ENCODE peak calls at places on chromosomes 12 and 14, in nine cellular contexts. D is HL-60, L is lower leg skin, X is heart right ventricle, Z is left ventricle myocardium inferior, F is BJ, W is upper lobe of right lung, S is choroid plexus epithelial cell, T is epithelial cell of proximal tubule. V is an unnamed sample.

GRCh38 chr12:28390716-28391452 is 200.6 kb downstream of the CCDC91 start:
- DNase-seq in D (no peak), L (no peak), X (no peak), Z (no peak), F (no peak), W (no peak), S (peak), T (no peak), V (peak)

GRCh38 chr14:81946808-81947798 is 413.4 kb upstream of the SEL1L start:
- DNase-seq in D (no peak), L (no peak), X (no peak), Z (peak), F (no peak), W (no peak), S (no peak), T (no peak), V (no peak)

GRCh38 chr14:70955543-70956480 is 48.6 kb downstream of the PCNX1 start:
- DNase-seq in D (no peak), L (no peak), X (no peak), Z (no peak), F (no peak), W (no peak), S (peak), T (no peak), V (peak)

GRCh38 chr14:94174622-94175402 is 690 bp downstream of the PPP4R4 start:
- DNase-seq in D (no peak), L (no peak), X (peak), Z (no peak), F (no peak), W (no peak), S (no peak), T (no peak), V (no peak)

GRCh38 chr12:39490500-39491276 is 47.8 kb upstream of the KIF21A start:
- DNase-seq in D (no peak), L (no peak), X (no peak), Z (no peak), F (no peak), W (no peak), S (peak), T (peak), V (no peak)

GRCh38 chr12:49534806-49535278 is 4.0 kb upstream of the KCNH3 start:
- DNase-seq in D (no peak), L (no peak), X (no peak), Z (no peak), F (no peak), W (no peak), S (no peak), T (no peak), V (no peak)

GRCh38 chr12:132306885-132307191 is 22.6 kb downstream of the GALNT9 start:
- DNase-seq in D (no peak), L (no peak), X (no peak), Z (no peak), F (no peak), W (no peak), S (no peak), T (no peak), V (no peak)

GRCh38 chr14:93042968-93043940 is 72.5 kb downstream of the ITPK1 start:
- DNase-seq in D (no peak), L (peak), X (peak), Z (peak), F (peak), W (peak), S (peak), T (no peak), V (peak)

GRCh38 chr12:9065607-9065856 is 50.2 kb downstream of the A2M start:
- DNase-seq in D (no peak), L (no peak), X (no peak), Z (no peak), F (no peak), W (no peak), S (no peak), T (no peak), V (no peak)

GRCh38 chr14:67313153-67313552 is 46.5 kb downstream of the ATP6V1D start:
- DNase-seq in D (no peak), L (no peak), X (no peak), Z (no peak), F (no peak), W (no peak), S (no peak), T (no peak), V (no peak)

GRCh38 chr12:82973601-82974000 is 286.9 kb downstream of the TMTC2 start:
- DNase-seq in D (no peak), L (no peak), X (no peak), Z (no peak), F (no peak), W (no peak), S (no peak), T (no peak), V (no peak)

GRCh38 chr12:5022465-5023061 is 21.1 kb upstream of the KCNA5 start:
- DNase-seq in D (no peak), L (no peak), X (peak), Z (no peak), F (no peak), W (no peak), S (peak), T (no peak), V (peak)

GRCh38 chr12:25384038-25384953 is 133.6 kb upstream of the KRAS start:
- DNase-seq in D (no peak), L (no peak), X (no peak), Z (no peak), F (no peak), W (no peak), S (no peak), T (no peak), V (no peak)

GRCh38 chr12:5453471-5453870 is 21.6 kb downstream of the NTF3 start:
- DNase-seq in D (no peak), L (no peak), X (no peak), Z (no peak), F (no peak), W (no peak), S (no peak), T (no peak), V (peak)

GRCh38 chr12:85273411-85274075 is 6.5 kb upstream of the ALX1 start:
- DNase-seq in D (no peak), L (no peak), X (no peak), Z (no peak), F (no peak), W (peak), S (peak), T (no peak), V (no peak)

GRCh38 chr12:76586764-76587395 is 27.3 kb upstream of the OSBPL8 start:
- DNase-seq in D (peak), L (peak), X (no peak), Z (no peak), F (no peak), W (no peak), S (peak), T (no peak), V (peak)

GRCh38 chr14:90053044-90053443 is 8.8 kb upstream of the KCNK13 start:
- DNase-seq in D (no peak), L (no peak), X (no peak), Z (no peak), F (peak), W (no peak), S (no peak), T (no peak), V (no peak)

GRCh38 chr12:122028165-122028591 is 6.5 kb downstream of the BCL7A start:
- DNase-seq in D (no peak), L (no peak), X (no peak), Z (no peak), F (no peak), W (no peak), S (no peak), T (no peak), V (no peak)

GRCh38 chr12:56616244-56616643 is 13.9 kb downstream of the BAZ2A start:
- DNase-seq in D (no peak), L (no peak), X (no peak), Z (no peak), F (no peak), W (no peak), S (no peak), T (no peak), V (no peak)

GRCh38 chr12:50187084-50187900 is 20.1 kb upstream of the CERS5 start:
- DNase-seq in D (no peak), L (no peak), X (no peak), Z (no peak), F (peak), W (no peak), S (peak), T (no peak), V (peak)

GRCh38 chr12:93913845-93914244 is 234.5 kb upstream of the PLXNC1 start:
- DNase-seq in D (no peak), L (no peak), X (no peak), Z (no peak), F (peak), W (no peak), S (peak), T (no peak), V (peak)

DNA sequence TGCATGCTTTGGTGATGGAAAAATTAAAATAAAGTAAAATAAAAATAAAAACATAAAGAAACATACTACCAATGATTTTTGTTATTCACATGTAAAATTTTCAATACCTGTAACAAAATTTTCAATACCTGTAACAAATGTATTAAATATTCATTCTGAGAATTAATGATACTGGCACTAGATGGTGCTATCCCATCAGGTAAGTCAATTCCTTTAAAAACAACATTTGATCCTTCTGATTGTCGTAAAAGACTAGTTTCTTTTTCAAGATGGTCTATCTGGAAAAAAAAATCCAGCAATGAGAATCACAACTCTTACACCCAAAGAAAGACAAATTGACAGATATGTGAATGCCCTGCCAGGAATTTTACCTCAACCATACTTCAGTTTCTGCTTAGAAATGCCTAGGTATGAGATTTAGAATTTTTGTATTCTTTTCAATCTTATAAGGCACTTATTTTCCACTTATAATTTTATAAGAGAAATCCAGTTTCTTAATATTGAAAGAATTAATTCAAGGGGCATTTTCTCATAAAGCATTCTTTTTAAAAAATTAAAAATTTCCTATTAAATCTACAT is 30.7 kb downstream of the CEP290 start:
- DNase-seq in D (no peak), L (no peak), X (no peak), Z (no peak), F (peak), W (no peak), S (peak), T (peak), V (peak)
- H3K4me3 ChIP-seq in D (no peak), L (no peak), X (no peak), Z (peak), F (no peak), W (no peak), S (peak), T (peak), V (peak)

GRCh38 chr12:102484732-102485069 is 4.3 kb upstream of the IGF1 start:
- DNase-seq in D (no peak), L (no peak), X (no peak), Z (no peak), F (no peak), W (no peak), S (no peak), T (no peak), V (no peak)
- TF ChIP-seq CTCF in D (no peak), L (no peak), X (no peak), Z (no peak), F (no peak), W (no peak), S (no peak), T (no peak), V (no peak)

DNA sequence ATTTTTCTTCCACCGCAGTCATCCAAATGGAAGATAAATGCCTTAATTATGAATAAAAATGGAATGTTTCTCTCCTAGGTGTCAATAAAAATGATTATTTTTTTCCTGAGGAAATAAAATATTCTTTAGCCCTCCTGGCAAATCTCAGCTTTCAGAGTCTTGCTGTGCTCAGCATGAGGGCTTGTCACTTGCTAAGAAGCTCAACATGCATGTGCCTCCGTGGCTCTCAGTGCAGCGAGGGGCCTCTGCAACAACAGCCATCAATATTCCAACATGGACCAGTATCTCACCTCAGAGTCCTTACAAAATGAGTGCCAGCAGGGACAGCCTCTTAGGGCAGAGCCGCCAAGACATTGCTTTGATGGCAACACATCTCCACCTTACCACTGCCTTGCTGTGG is 159.5 kb upstream of the TMPO start:
- DNase-seq in D (no peak), L (no peak), X (no peak), Z (no peak), F (no peak), W (no peak), S (no peak), T (no peak), V (no peak)
- H3K4me3 ChIP-seq in D (no peak), L (no peak), X (no peak), Z (no peak), F (no peak), W (no peak), S (no peak), T (no peak), V (no peak)

GRCh38 chr14:66076166-66076565 is 410.0 kb upstream of the CCDC196 start:
- DNase-seq in D (no peak), L (no peak), X (no peak), Z (no peak), F (no peak), W (no peak), S (no peak), T (no peak), V (no peak)
- TF ChIP-seq CTCF in D (no peak), L (no peak), X (no peak), Z (no peak), F (no peak), W (no peak), S (no peak), T (no peak), V (no peak)

V was measured in fibroblast of villous mesenchyme.